ENCODE peak calls at places on chromosomes 13 and 19, in six cellular contexts. N, G, F, X, R and V are unnamed samples.

GRCh38 chr19:31639306-31639705 is 290.1 kb upstream of the TSHZ3 start:
- DNase-seq in N (no peak), G (no peak), F (no peak), X (no peak), R (no peak), V (no peak)

GRCh38 chr19:16013181-16013850 is 63.0 kb upstream of the TPM4 start:
- DNase-seq in N (no peak), G (no peak), F (no peak), X (no peak), R (no peak), V (no peak)

GRCh38 chr19:39951686-39952085 is 17.3 kb upstream of the FCGBP start:
- DNase-seq in N (no peak), G (no peak), F (no peak), X (no peak), R (no peak), V (no peak)

GRCh38 chr19:16199275-16199932 is 1.7 kb downstream of the AP1M1 start:
- DNase-seq in N (no peak), G (no peak), F (no peak), X (no peak), R (no peak), V (no peak)

GRCh38 chr13:78604782-78605611 is 1.6 kb upstream of the POU4F1 start:
- DNase-seq in N (no peak), G (no peak), F (no peak), X (no peak), R (no peak), V (no peak)

GRCh38 chr13:103097366-103097928 is 31.2 kb upstream of the SLC10A2 start:
- DNase-seq in N (no peak), G (no peak), F (no peak), X (no peak), R (no peak), V (no peak)

GRCh38 chr19:47243776-47244547 is 12.4 kb upstream of the CCDC9 start:
- DNase-seq in N (peak), G (peak), F (peak), X (peak), R (peak), V (peak)

GRCh38 chr13:93814658-93815057 is 588.1 kb downstream of the GPC6 start:
- DNase-seq in N (no peak), G (no peak), F (no peak), X (no peak), R (no peak), V (no peak)

GRCh38 chr19:5789201-5789795 is 1.7 kb downstream of the DUS3L start:
- DNase-seq in N (no peak), G (no peak), F (no peak), X (no peak), R (no peak), V (no peak)

GRCh38 chr13:78827471-78827870 is 168.5 kb upstream of the OBI1 start:
- DNase-seq in N (no peak), G (no peak), F (no peak), X (no peak), R (no peak), V (no peak)

GRCh38 chr13:78971355-78971754 is 312.4 kb upstream of the OBI1 start:
- DNase-seq in N (no peak), G (no peak), F (no peak), X (no peak), R (no peak), V (no peak)